ENCODE peak calls at places on chromosome 15, in nine cellular contexts. U, Q, A, K, R, M, H, E and W are unnamed samples. For H3K4me1 and H3K36me3, the result is how much of the 10 kb centered on the place peaks cover.

GRCh38 chr15:69501456-69501855 is 48.8 kb downstream of the RPLP1 start:
- DNase-seq in U (no peak), Q (no peak), A (no peak), K (no peak), R (no peak), M (no peak), H (no peak), E (no peak), W (peak)

GRCh38 chr15:33201376-33202189 is 7.1 kb upstream of the FMN1 start:
- DNase-seq in U (no peak), Q (peak), A (no peak), K (peak), R (peak), M (peak), H (peak), E (peak), W (peak)

GRCh38 chr15:68609618-68610017 is 30.8 kb downstream of the CORO2B start:
- DNase-seq in U (peak), Q (no peak), A (peak), K (peak), R (no peak), M (no peak), H (peak), E (peak), W (peak)

GRCh38 chr15:80856809-80857377 is 77.7 kb downstream of the CEMIP start:
- DNase-seq in U (no peak), Q (no peak), A (no peak), K (peak), R (peak), M (no peak), H (peak), E (peak), W (no peak)

GRCh38 chr15:58758141-58758540 is 8.6 kb upstream of the ADAM10 start:
- DNase-seq in U (no peak), Q (no peak), A (no peak), K (peak), R (no peak), M (no peak), H (no peak), E (peak), W (no peak)

GRCh38 chr15:32843211-32843907 is 125.6 kb downstream of the GREM1 start:
- DNase-seq in U (no peak), Q (no peak), A (no peak), K (no peak), R (no peak), M (no peak), H (no peak), E (peak), W (no peak)

GRCh38 chr15:35117508-35118280 is 32.6 kb upstream of the NANOGP8 start:
- DNase-seq in U (no peak), Q (no peak), A (no peak), K (no peak), R (no peak), M (no peak), H (no peak), E (no peak), W (no peak)

GRCh38 chr15:85330941-85331588 is 49.3 kb upstream of the AKAP13 start:
- DNase-seq in U (no peak), Q (peak), A (peak), K (peak), R (peak), M (peak), H (peak), E (peak), W (peak)

GRCh38 chr15:48984811-48985352 is 21.2 kb upstream of the SHC4 start:
- DNase-seq in U (no peak), Q (no peak), A (no peak), K (no peak), R (peak), M (no peak), H (no peak), E (peak), W (no peak)

GRCh38 chr15:70035719-70036077 is 62.0 kb downstream of the TLE3 start:
- DNase-seq in U (no peak), Q (no peak), A (no peak), K (no peak), R (no peak), M (peak), H (no peak), E (no peak), W (no peak)

GRCh38 chr15:48090115-48090514 is 30.7 kb upstream of the SLC24A5 start:
- DNase-seq in U (no peak), Q (no peak), A (no peak), K (no peak), R (no peak), M (no peak), H (no peak), E (no peak), W (no peak)

GRCh38 chr15:70362911-70363310 is 265.2 kb upstream of the TLE3 start:
- DNase-seq in U (no peak), Q (no peak), A (no peak), K (peak), R (peak), M (peak), H (peak), E (peak), W (peak)

GRCh38 chr15:60936186-60936585 is 292.9 kb downstream of the RORA start:
- DNase-seq in U (no peak), Q (no peak), A (no peak), K (no peak), R (no peak), M (no peak), H (peak), E (no peak), W (no peak)

GRCh38 chr15:71804695-71805470 is 5.5 kb upstream of the NR2E3 start:
- DNase-seq in U (no peak), Q (no peak), A (no peak), K (no peak), R (no peak), M (no peak), H (peak), E (no peak), W (no peak)

GRCh38 chr15:91853968-91854943 is 748 bp downstream of the SLCO3A1 start:
- DNase-seq in U (peak), Q (peak), A (peak), K (peak), R (peak), M (peak), H (peak), E (peak), W (no peak)

GRCh38 chr15:45402955-45403892 is 24.9 kb upstream of the GATM start:
- DNase-seq in U (peak), Q (peak), A (no peak), K (peak), R (peak), M (peak), H (peak), E (peak), W (no peak)

GRCh38 chr15:28942521-28943035 is 56.8 kb downstream of the APBA2 start:
- DNase-seq in U (no peak), Q (no peak), A (peak), K (no peak), R (no peak), M (peak), H (no peak), E (no peak), W (no peak)

GRCh38 chr15:63322541-63322940 is 45.1 kb downstream of the APH1B start:
- DNase-seq in U (no peak), Q (no peak), A (no peak), K (peak), R (no peak), M (no peak), H (peak), E (peak), W (no peak)

GRCh38 chr15:85473455-85473854 is 93.1 kb downstream of the AKAP13 start:
- DNase-seq in U (no peak), Q (no peak), A (no peak), K (no peak), R (no peak), M (no peak), H (no peak), E (peak), W (no peak)

GRCh38 chr15:85730001-85730820 is 64.5 kb downstream of the KLHL25 start:
- DNase-seq in U (no peak), Q (peak), A (no peak), K (peak), R (peak), M (no peak), H (no peak), E (peak), W (no peak)

GRCh38 chr15:74460298-74460697 is 662 bp downstream of the UBL7 start:
- DNase-seq in U (no peak), Q (no peak), A (no peak), K (no peak), R (peak), M (no peak), H (no peak), E (no peak), W (no peak)

GRCh38 chr15:74007820-74008371 is 13.4 kb downstream of the PML start:
- DNase-seq in U (no peak), Q (no peak), A (no peak), K (no peak), R (no peak), M (no peak), H (no peak), E (no peak), W (no peak)

GRCh38 chr15:57057134-57057930 is 138.9 kb downstream of the TCF12 start:
- DNase-seq in U (no peak), Q (no peak), A (no peak), K (no peak), R (no peak), M (no peak), H (no peak), E (no peak), W (no peak)
- H3K4me1 ChIP-seq in U (under half), Q (under half), A (under half), K (under half), R (under half), M (under half), H (under half), E (half or more), W (under half)

GRCh38 chr15:93019091-93019490 is 69.9 kb downstream of the RGMA start:
- DNase-seq in U (no peak), Q (no peak), A (no peak), K (no peak), R (no peak), M (no peak), H (no peak), E (no peak), W (no peak)

GRCh38 chr15:93018574-93018973 is 70.4 kb downstream of the RGMA start:
- DNase-seq in U (no peak), Q (no peak), A (no peak), K (no peak), R (peak), M (no peak), H (no peak), E (peak), W (no peak)

GRCh38 chr15:93020976-93021772 is 67.8 kb downstream of the RGMA start:
- DNase-seq in U (no peak), Q (no peak), A (no peak), K (no peak), R (no peak), M (no peak), H (no peak), E (no peak), W (no peak)

GRCh38 chr15:93019971-93020370 is 69.0 kb downstream of the RGMA start:
- DNase-seq in U (no peak), Q (no peak), A (no peak), K (no peak), R (no peak), M (no peak), H (no peak), E (no peak), W (no peak)

DNA sequence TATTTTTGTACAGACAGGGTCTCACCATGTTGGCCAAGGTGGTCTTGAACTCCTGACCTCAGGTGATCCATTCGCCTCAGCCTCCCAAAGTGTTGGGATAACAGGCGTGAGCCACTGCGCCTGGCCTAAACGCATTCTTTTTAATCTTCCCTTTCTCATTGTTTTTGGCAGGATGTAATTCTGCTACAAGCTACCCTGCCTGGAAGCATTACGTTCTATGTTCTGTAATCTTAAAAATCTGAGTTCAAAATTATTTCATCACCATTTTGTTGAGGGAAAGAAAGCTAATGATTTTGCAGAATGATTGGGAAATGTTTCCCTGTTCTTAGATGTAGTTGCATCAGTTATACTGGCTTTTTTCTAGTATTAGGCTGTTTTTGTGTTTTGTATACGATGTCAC is 71.5 kb downstream of the RGMA start:
- DNase-seq in U (no peak), Q (no peak), A (no peak), K (no peak), R (no peak), M (no peak), H (no peak), E (peak), W (no peak)
- H3K36me3 ChIP-seq in U (half or more), Q (half or more), A (half or more), K (under half), R (half or more), M (under half), H (under half), E (half or more), W (half or more)

DNA sequence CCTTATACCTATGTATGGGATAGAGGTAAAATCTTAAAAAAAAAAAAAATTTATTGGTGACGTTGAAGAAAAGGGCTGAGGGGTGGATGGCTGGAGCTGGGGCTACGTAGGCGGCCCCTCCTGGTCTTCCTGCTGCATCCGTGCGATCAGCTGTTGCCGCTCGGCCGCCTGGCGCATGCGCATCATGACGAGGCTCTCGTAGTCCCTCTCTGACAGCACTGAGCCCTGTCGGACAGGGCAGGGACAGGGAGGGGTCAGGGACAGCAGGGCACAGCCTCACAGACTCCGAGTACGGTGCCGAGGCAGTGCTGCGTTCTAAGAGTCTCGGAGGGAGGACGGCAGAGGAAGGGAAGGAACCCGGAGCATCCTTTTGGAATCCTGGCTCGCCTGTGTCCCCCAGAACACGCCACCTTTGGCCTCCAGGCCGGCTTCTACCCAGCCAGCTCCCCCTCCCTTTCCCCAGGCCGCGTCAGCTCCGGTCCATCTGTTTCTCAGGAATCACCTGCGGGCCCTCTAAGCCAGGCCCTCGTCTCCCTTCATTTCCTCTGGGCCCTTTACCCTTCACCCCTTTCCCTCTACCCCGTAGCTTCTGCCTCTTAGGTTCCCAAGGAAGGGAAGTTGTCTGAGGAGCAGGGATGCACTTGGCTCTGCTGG is 1.8 kb upstream of the C15orf62 start:
- DNase-seq in U (peak), Q (no peak), A (no peak), K (no peak), R (no peak), M (no peak), H (no peak), E (no peak), W (no peak)
- H3K4me1 ChIP-seq in U (under half), Q (under half), A (under half), K (under half), R (under half), M (half or more), H (under half), E (under half), W (under half)

GRCh38 chr15:40003491-40003916 is 35.5 kb downstream of the SRP14 start:
- DNase-seq in U (no peak), Q (no peak), A (no peak), K (no peak), R (no peak), M (no peak), H (no peak), E (no peak), W (no peak)

GRCh38 chr15:40010681-40011080 is 28.3 kb downstream of the SRP14 start:
- DNase-seq in U (no peak), Q (no peak), A (no peak), K (peak), R (no peak), M (no peak), H (no peak), E (peak), W (no peak)

GRCh38 chr15:40008061-40008460 is 30.9 kb downstream of the SRP14 start:
- DNase-seq in U (no peak), Q (no peak), A (no peak), K (no peak), R (no peak), M (no peak), H (no peak), E (peak), W (no peak)

GRCh38 chr15:40006003-40006402 is 33.0 kb downstream of the SRP14 start:
- DNase-seq in U (no peak), Q (no peak), A (no peak), K (no peak), R (no peak), M (no peak), H (no peak), E (peak), W (no peak)

GRCh38 chr15:40006646-40007045 is 32.3 kb downstream of the SRP14 start:
- DNase-seq in U (no peak), Q (no peak), A (no peak), K (no peak), R (no peak), M (no peak), H (no peak), E (peak), W (no peak)
- H3K36me3 ChIP-seq in U (under half), Q (under half), A (half or more), K (under half), R (half or more), M (under half), H (under half), E (under half), W (half or more)

DNA sequence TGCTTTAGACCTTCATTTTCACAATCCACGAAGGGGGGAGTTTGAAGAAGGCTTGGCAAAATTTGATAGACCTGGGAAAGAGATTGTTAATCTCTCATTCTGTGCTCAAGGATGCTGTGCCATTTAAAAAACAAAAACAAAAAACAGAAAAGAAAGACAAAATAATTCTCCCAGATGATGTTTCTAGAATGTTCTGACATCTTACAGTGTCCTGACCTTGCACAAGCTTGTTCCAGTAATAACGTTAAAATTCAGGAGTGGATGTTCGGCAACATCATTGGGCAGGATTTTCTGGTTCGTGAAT is 79.9 kb downstream of the SMAD3 start:
- DNase-seq in U (no peak), Q (no peak), A (no peak), K (no peak), R (no peak), M (no peak), H (no peak), E (no peak), W (no peak)
- H3K4me1 ChIP-seq in U (half or more), Q (under half), A (half or more), K (under half), R (half or more), M (half or more), H (half or more), E (half or more), W (half or more)

GRCh38 chr15:50736823-50737222 is 28.7 kb downstream of the SPPL2A start:
- DNase-seq in U (no peak), Q (no peak), A (no peak), K (no peak), R (no peak), M (no peak), H (no peak), E (no peak), W (no peak)

GRCh38 chr15:50735156-50735555 is 30.4 kb downstream of the SPPL2A start:
- DNase-seq in U (no peak), Q (no peak), A (no peak), K (no peak), R (no peak), M (no peak), H (no peak), E (no peak), W (no peak)

GRCh38 chr15:50744601-50745000 is 20.9 kb downstream of the SPPL2A start:
- DNase-seq in U (no peak), Q (no peak), A (no peak), K (no peak), R (no peak), M (no peak), H (no peak), E (peak), W (no peak)

DNA sequence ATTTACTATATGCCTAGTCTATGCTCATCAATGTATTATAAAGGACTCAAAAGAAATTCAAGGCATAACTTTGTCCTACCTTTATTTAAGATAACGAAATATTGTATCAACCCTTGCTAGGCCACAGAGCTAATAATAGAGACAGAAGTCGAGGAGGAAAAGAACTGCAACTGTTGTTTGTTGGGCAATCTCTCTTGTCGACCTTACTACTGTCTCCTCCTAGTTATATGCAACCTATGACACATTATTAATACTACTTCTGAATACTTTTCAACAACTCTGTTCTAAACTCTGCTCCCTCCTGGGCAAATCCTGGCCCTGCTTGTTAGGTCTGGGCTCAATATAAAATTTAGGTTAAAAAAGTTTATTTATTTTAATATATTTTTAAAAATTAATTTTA is 24.6 kb downstream of the SPPL2A start:
- DNase-seq in U (no peak), Q (no peak), A (no peak), K (no peak), R (no peak), M (no peak), H (no peak), E (no peak), W (no peak)
- H3K36me3 ChIP-seq in U (under half), Q (under half), A (half or more), K (under half), R (under half), M (under half), H (under half), E (under half), W (half or more)

DNA sequence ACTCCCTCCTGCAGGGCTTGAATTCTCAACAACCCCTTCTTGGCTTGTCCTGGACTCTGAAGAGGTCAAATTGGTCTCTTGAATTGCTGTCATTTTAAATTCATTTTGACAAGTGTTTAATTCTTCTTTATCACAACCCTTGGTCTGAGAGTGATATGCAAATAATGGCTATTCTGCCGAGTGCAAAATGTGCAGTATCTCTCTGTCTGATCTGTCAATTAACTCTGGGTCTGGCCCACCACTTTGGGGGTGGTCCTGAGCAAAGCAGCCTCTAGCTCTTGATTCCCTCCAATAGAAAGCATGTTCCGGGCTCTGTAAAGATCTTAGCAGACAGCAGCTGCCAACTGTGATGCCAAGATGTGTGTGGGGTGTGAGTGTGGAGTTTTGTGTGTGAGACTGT is 2.2 kb upstream of the IGDCC3 start:
- DNase-seq in U (no peak), Q (no peak), A (no peak), K (no peak), R (no peak), M (no peak), H (no peak), E (no peak), W (no peak)
- H3K4me1 ChIP-seq in U (under half), Q (under half), A (under half), K (under half), R (under half), M (under half), H (under half), E (under half), W (under half)

GRCh38 chr15:96339662-96340347 is 9.3 kb downstream of the NR2F2 start:
- DNase-seq in U (no peak), Q (no peak), A (no peak), K (no peak), R (no peak), M (no peak), H (no peak), E (peak), W (no peak)
- H3K36me3 ChIP-seq in U (under half), Q (under half), A (under half), K (under half), R (under half), M (under half), H (under half), E (under half), W (under half)

GRCh38 chr15:38623744-38624143 is 59.1 kb upstream of the RASGRP1 start:
- DNase-seq in U (no peak), Q (no peak), A (no peak), K (no peak), R (no peak), M (no peak), H (no peak), E (no peak), W (no peak)
- H3K4me1 ChIP-seq in U (under half), Q (under half), A (under half), K (under half), R (under half), M (under half), H (under half), E (under half), W (under half)